ENCODE peak calls at places on chromosomes 12 and 14, in nine cellular contexts. One of them, this sample, is unnamed. For H3K36me3, the result is how much of the 10 kb centered on the place peaks cover.

GRCh38 chr14:81366884-81367283 is 33.2 kb downstream of the STON2 start:
- DNase-seq in left ventricle myocardium inferior: no peak
- DNase-seq in endodermal cell: no peak
- DNase-seq in heart left ventricle: no peak
- DNase-seq in CD4-positive, alpha-beta memory T cell: no peak
- DNase-seq in cardiac muscle cell: no peak
- DNase-seq in fibroblast of lung: no peak
- DNase-seq in PC-3: no peak
- DNase-seq in Caco-2: no peak
- DNase-seq in this sample: no peak

GRCh38 chr14:98598576-98598975 is 673.4 kb downstream of the BCL11B start:
- DNase-seq in heart left ventricle: no peak
- DNase-seq in left ventricle myocardium inferior: no peak
- DNase-seq in fibroblast of lung: no peak
- DNase-seq in Caco-2: no peak
- DNase-seq in cardiac muscle cell: no peak
- DNase-seq in PC-3: no peak
- DNase-seq in CD4-positive, alpha-beta memory T cell: no peak
- DNase-seq in endodermal cell: no peak
- DNase-seq in this sample: no peak

GRCh38 chr14:88326352-88327103 is 3.5 kb upstream of the KCNK10 start:
- DNase-seq in CD4-positive, alpha-beta memory T cell: no peak
- DNase-seq in cardiac muscle cell: peak
- DNase-seq in endodermal cell: peak
- DNase-seq in heart left ventricle: no peak
- DNase-seq in left ventricle myocardium inferior: no peak
- DNase-seq in PC-3: no peak
- DNase-seq in Caco-2: no peak
- DNase-seq in fibroblast of lung: no peak
- DNase-seq in this sample: no peak

GRCh38 chr14:93328546-93328945 is 4.3 kb downstream of the BTBD7 start:
- DNase-seq in Caco-2: no peak
- DNase-seq in fibroblast of lung: no peak
- DNase-seq in heart left ventricle: no peak
- DNase-seq in endodermal cell: no peak
- DNase-seq in cardiac muscle cell: no peak
- DNase-seq in left ventricle myocardium inferior: no peak
- DNase-seq in CD4-positive, alpha-beta memory T cell: no peak
- DNase-seq in PC-3: no peak
- DNase-seq in this sample: no peak

GRCh38 chr14:52023518-52023917 is 34.2 kb downstream of the RTRAF start:
- DNase-seq in fibroblast of lung: peak
- DNase-seq in cardiac muscle cell: no peak
- DNase-seq in heart left ventricle: no peak
- DNase-seq in CD4-positive, alpha-beta memory T cell: no peak
- DNase-seq in PC-3: peak
- DNase-seq in endodermal cell: no peak
- DNase-seq in Caco-2: no peak
- DNase-seq in left ventricle myocardium inferior: no peak
- DNase-seq in this sample: peak

GRCh38 chr14:87869619-87870583 is 123.1 kb downstream of the GALC start:
- DNase-seq in PC-3: peak
- DNase-seq in fibroblast of lung: peak
- DNase-seq in Caco-2: no peak
- DNase-seq in cardiac muscle cell: no peak
- DNase-seq in heart left ventricle: no peak
- DNase-seq in CD4-positive, alpha-beta memory T cell: no peak
- DNase-seq in endodermal cell: peak
- DNase-seq in left ventricle myocardium inferior: no peak
- DNase-seq in this sample: peak

GRCh38 chr14:59377485-59377884 is 87.7 kb downstream of the GPR135 start:
- DNase-seq in fibroblast of lung: peak
- DNase-seq in cardiac muscle cell: no peak
- DNase-seq in endodermal cell: no peak
- DNase-seq in left ventricle myocardium inferior: no peak
- DNase-seq in Caco-2: no peak
- DNase-seq in CD4-positive, alpha-beta memory T cell: no peak
- DNase-seq in heart left ventricle: no peak
- DNase-seq in PC-3: no peak
- DNase-seq in this sample: no peak

GRCh38 chr12:107925125-107925524 is 150.6 kb downstream of the ASCL4 start:
- DNase-seq in PC-3: no peak
- DNase-seq in fibroblast of lung: no peak
- DNase-seq in heart left ventricle: no peak
- DNase-seq in CD4-positive, alpha-beta memory T cell: no peak
- DNase-seq in endodermal cell: no peak
- DNase-seq in Caco-2: no peak
- DNase-seq in left ventricle myocardium inferior: no peak
- DNase-seq in cardiac muscle cell: no peak
- DNase-seq in this sample: no peak

GRCh38 chr12:113899042-113899843 is 66.9 kb downstream of the RBM19 start:
- DNase-seq in left ventricle myocardium inferior: no peak
- DNase-seq in Caco-2: no peak
- DNase-seq in cardiac muscle cell: no peak
- DNase-seq in endodermal cell: peak
- DNase-seq in heart left ventricle: no peak
- DNase-seq in CD4-positive, alpha-beta memory T cell: no peak
- DNase-seq in fibroblast of lung: no peak
- DNase-seq in PC-3: no peak
- DNase-seq in this sample: no peak

GRCh38 chr12:113896841-113897240 is 69.3 kb downstream of the RBM19 start:
- DNase-seq in heart left ventricle: no peak
- DNase-seq in PC-3: no peak
- DNase-seq in fibroblast of lung: no peak
- DNase-seq in CD4-positive, alpha-beta memory T cell: no peak
- DNase-seq in Caco-2: no peak
- DNase-seq in left ventricle myocardium inferior: no peak
- DNase-seq in cardiac muscle cell: no peak
- DNase-seq in endodermal cell: no peak
- DNase-seq in this sample: no peak

GRCh38 chr12:113900711-113901110 is 65.4 kb downstream of the RBM19 start:
- DNase-seq in fibroblast of lung: no peak
- DNase-seq in Caco-2: no peak
- DNase-seq in CD4-positive, alpha-beta memory T cell: no peak
- DNase-seq in PC-3: no peak
- DNase-seq in endodermal cell: no peak
- DNase-seq in heart left ventricle: no peak
- DNase-seq in cardiac muscle cell: no peak
- DNase-seq in left ventricle myocardium inferior: no peak
- DNase-seq in this sample: no peak

GRCh38 chr12:113897406-113897805 is 68.7 kb downstream of the RBM19 start:
- DNase-seq in PC-3: no peak
- DNase-seq in endodermal cell: no peak
- DNase-seq in heart left ventricle: no peak
- DNase-seq in CD4-positive, alpha-beta memory T cell: no peak
- DNase-seq in cardiac muscle cell: no peak
- DNase-seq in fibroblast of lung: no peak
- DNase-seq in left ventricle myocardium inferior: no peak
- DNase-seq in Caco-2: no peak
- DNase-seq in this sample: no peak

DNA sequence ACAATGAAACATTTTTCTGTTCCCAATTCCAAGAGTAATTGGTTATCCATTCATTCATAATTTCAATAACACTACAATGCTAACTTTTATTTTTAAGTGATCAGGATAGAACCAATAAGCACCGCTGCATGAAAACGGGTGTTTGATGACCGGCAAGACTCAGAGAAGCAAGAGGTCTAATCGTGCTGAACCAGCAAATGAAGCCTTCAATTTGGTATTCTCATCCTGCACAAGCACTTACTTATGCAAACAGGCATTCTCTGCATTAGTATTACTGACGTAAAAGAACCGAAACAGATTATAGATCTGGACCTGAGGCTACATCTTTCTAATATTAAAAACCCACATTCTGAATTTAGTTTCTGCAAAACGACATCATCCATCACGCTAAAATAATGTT is 67.7 kb downstream of the RBM19 start:
- DNase-seq in fibroblast of lung: no peak
- DNase-seq in heart left ventricle: no peak
- DNase-seq in PC-3: no peak
- DNase-seq in endodermal cell: no peak
- DNase-seq in Caco-2: no peak
- DNase-seq in cardiac muscle cell: no peak
- DNase-seq in CD4-positive, alpha-beta memory T cell: no peak
- DNase-seq in left ventricle myocardium inferior: no peak
- DNase-seq in this sample: no peak
- H3K36me3 ChIP-seq in fibroblast of lung: under half
- H3K36me3 ChIP-seq in heart left ventricle: under half
- H3K36me3 ChIP-seq in PC-3: under half
- H3K36me3 ChIP-seq in endodermal cell: under half
- H3K36me3 ChIP-seq in Caco-2: under half
- H3K36me3 ChIP-seq in cardiac muscle cell: under half
- H3K36me3 ChIP-seq in CD4-positive, alpha-beta memory T cell: under half
- H3K36me3 ChIP-seq in left ventricle myocardium inferior: under half
- H3K36me3 ChIP-seq in this sample: under half

GRCh38 chr12:5068623-5069022 is 24.9 kb downstream of the KCNA5 start:
- DNase-seq in cardiac muscle cell: no peak
- DNase-seq in PC-3: no peak
- DNase-seq in fibroblast of lung: no peak
- DNase-seq in CD4-positive, alpha-beta memory T cell: no peak
- DNase-seq in endodermal cell: no peak
- DNase-seq in left ventricle myocardium inferior: no peak
- DNase-seq in heart left ventricle: no peak
- DNase-seq in Caco-2: no peak
- DNase-seq in this sample: no peak
- H3K36me3 ChIP-seq in cardiac muscle cell: under half
- H3K36me3 ChIP-seq in PC-3: under half
- H3K36me3 ChIP-seq in fibroblast of lung: under half
- H3K36me3 ChIP-seq in CD4-positive, alpha-beta memory T cell: under half
- H3K36me3 ChIP-seq in endodermal cell: under half
- H3K36me3 ChIP-seq in left ventricle myocardium inferior: under half
- H3K36me3 ChIP-seq in heart left ventricle: under half
- H3K36me3 ChIP-seq in Caco-2: under half
- H3K36me3 ChIP-seq in this sample: under half

GRCh38 chr14:103712633-103713247 is 2.5 kb downstream of the XRCC3 start:
- DNase-seq in fibroblast of lung: no peak
- DNase-seq in PC-3: no peak
- DNase-seq in CD4-positive, alpha-beta memory T cell: no peak
- DNase-seq in heart left ventricle: no peak
- DNase-seq in Caco-2: no peak
- DNase-seq in left ventricle myocardium inferior: peak
- DNase-seq in cardiac muscle cell: no peak
- DNase-seq in endodermal cell: no peak
- DNase-seq in this sample: no peak

GRCh38 chr14:103713304-103714062 is 1.8 kb downstream of the XRCC3 start:
- DNase-seq in left ventricle myocardium inferior: no peak
- DNase-seq in fibroblast of lung: no peak
- DNase-seq in CD4-positive, alpha-beta memory T cell: no peak
- DNase-seq in Caco-2: no peak
- DNase-seq in heart left ventricle: no peak
- DNase-seq in endodermal cell: no peak
- DNase-seq in PC-3: no peak
- DNase-seq in cardiac muscle cell: no peak
- DNase-seq in this sample: peak

GRCh38 chr14:103710771-103711392 is 4.4 kb downstream of the XRCC3 start:
- DNase-seq in PC-3: peak
- DNase-seq in endodermal cell: no peak
- DNase-seq in fibroblast of lung: no peak
- DNase-seq in CD4-positive, alpha-beta memory T cell: no peak
- DNase-seq in Caco-2: no peak
- DNase-seq in left ventricle myocardium inferior: no peak
- DNase-seq in heart left ventricle: no peak
- DNase-seq in cardiac muscle cell: no peak
- DNase-seq in this sample: no peak

GRCh38 chr14:103709814-103710213 is 5.4 kb downstream of the XRCC3 start:
- DNase-seq in fibroblast of lung: no peak
- DNase-seq in left ventricle myocardium inferior: no peak
- DNase-seq in Caco-2: no peak
- DNase-seq in PC-3: no peak
- DNase-seq in CD4-positive, alpha-beta memory T cell: no peak
- DNase-seq in cardiac muscle cell: no peak
- DNase-seq in endodermal cell: no peak
- DNase-seq in heart left ventricle: no peak
- DNase-seq in this sample: no peak

DNA sequence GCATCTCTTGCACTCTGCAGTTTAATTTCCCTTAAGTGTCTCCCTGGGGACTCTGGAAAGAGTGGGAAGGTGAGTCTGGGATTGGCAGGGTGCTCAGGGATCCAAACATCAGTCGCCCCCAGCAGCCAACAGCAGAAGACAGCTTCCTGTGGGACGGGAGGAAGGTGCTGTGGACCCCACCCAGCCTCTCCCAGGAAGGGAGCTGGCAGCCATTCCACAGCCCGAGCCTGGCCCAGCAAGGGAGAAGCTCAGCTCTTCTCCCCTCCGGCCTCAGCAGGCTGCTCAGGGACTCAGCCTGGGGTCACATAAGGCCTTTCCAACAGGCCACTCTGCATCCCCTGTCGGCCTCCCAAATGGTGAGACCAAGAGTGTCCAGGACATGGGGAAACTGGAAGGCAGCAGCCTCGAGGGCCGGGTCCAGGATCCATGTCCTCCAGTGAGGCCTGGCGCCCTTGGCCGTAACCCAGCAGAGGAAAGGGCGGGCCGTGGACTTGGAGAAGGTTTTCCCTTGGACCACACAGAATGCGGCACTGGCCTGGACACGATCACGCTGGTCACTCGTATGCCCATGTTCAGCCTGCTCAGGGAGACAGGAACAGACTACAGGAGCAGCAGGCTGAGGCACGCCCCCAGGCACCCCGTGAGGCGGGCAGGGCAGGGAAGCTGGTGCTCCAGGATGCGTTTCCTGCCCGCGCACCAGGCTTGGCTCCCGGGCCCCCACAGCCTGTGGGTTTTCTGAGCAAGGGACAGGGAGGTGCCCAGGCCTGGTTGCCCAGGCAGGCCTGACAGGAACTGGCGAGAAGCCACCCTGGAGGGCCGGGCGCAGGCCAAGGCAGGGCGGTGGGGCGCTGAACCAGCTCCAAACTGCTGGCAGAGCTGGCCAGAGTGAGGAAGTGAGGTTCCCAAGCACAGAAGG is 3.5 kb downstream of the XRCC3 start:
- DNase-seq in Caco-2: no peak
- DNase-seq in fibroblast of lung: no peak
- DNase-seq in endodermal cell: no peak
- DNase-seq in PC-3: peak
- DNase-seq in cardiac muscle cell: no peak
- DNase-seq in left ventricle myocardium inferior: peak
- DNase-seq in heart left ventricle: peak
- DNase-seq in CD4-positive, alpha-beta memory T cell: no peak
- DNase-seq in this sample: peak
- H3K36me3 ChIP-seq in Caco-2: under half
- H3K36me3 ChIP-seq in fibroblast of lung: under half
- H3K36me3 ChIP-seq in endodermal cell: under half
- H3K36me3 ChIP-seq in PC-3: under half
- H3K36me3 ChIP-seq in cardiac muscle cell: under half
- H3K36me3 ChIP-seq in left ventricle myocardium inferior: under half
- H3K36me3 ChIP-seq in heart left ventricle: under half
- H3K36me3 ChIP-seq in CD4-positive, alpha-beta memory T cell: under half
- H3K36me3 ChIP-seq in this sample: under half

GRCh38 chr14:75806247-75806876 is 145.3 kb downstream of the TTLL5 start:
- DNase-seq in heart left ventricle: peak
- DNase-seq in PC-3: no peak
- DNase-seq in left ventricle myocardium inferior: no peak
- DNase-seq in cardiac muscle cell: no peak
- DNase-seq in fibroblast of lung: no peak
- DNase-seq in endodermal cell: no peak
- DNase-seq in CD4-positive, alpha-beta memory T cell: no peak
- DNase-seq in Caco-2: no peak
- DNase-seq in this sample: no peak

GRCh38 chr14:75804570-75805275 is 143.7 kb downstream of the TTLL5 start:
- DNase-seq in Caco-2: no peak
- DNase-seq in left ventricle myocardium inferior: no peak
- DNase-seq in CD4-positive, alpha-beta memory T cell: no peak
- DNase-seq in heart left ventricle: no peak
- DNase-seq in cardiac muscle cell: no peak
- DNase-seq in endodermal cell: no peak
- DNase-seq in PC-3: no peak
- DNase-seq in fibroblast of lung: no peak
- DNase-seq in this sample: no peak

GRCh38 chr14:75803768-75804167 is 142.7 kb downstream of the TTLL5 start:
- DNase-seq in cardiac muscle cell: peak
- DNase-seq in CD4-positive, alpha-beta memory T cell: no peak
- DNase-seq in heart left ventricle: no peak
- DNase-seq in Caco-2: no peak
- DNase-seq in left ventricle myocardium inferior: no peak
- DNase-seq in endodermal cell: no peak
- DNase-seq in PC-3: no peak
- DNase-seq in fibroblast of lung: no peak
- DNase-seq in this sample: no peak

GRCh38 chr14:75800792-75801191 is 139.7 kb downstream of the TTLL5 start:
- DNase-seq in heart left ventricle: no peak
- DNase-seq in endodermal cell: peak
- DNase-seq in cardiac muscle cell: no peak
- DNase-seq in CD4-positive, alpha-beta memory T cell: no peak
- DNase-seq in fibroblast of lung: no peak
- DNase-seq in PC-3: peak
- DNase-seq in Caco-2: peak
- DNase-seq in left ventricle myocardium inferior: no peak
- DNase-seq in this sample: no peak

GRCh38 chr14:75805646-75806045 is 144.6 kb downstream of the TTLL5 start:
- DNase-seq in PC-3: no peak
- DNase-seq in CD4-positive, alpha-beta memory T cell: no peak
- DNase-seq in fibroblast of lung: no peak
- DNase-seq in heart left ventricle: no peak
- DNase-seq in cardiac muscle cell: no peak
- DNase-seq in left ventricle myocardium inferior: no peak
- DNase-seq in endodermal cell: no peak
- DNase-seq in Caco-2: no peak
- DNase-seq in this sample: no peak
- H3K36me3 ChIP-seq in PC-3: under half
- H3K36me3 ChIP-seq in CD4-positive, alpha-beta memory T cell: under half
- H3K36me3 ChIP-seq in fibroblast of lung: under half
- H3K36me3 ChIP-seq in heart left ventricle: under half
- H3K36me3 ChIP-seq in cardiac muscle cell: under half
- H3K36me3 ChIP-seq in left ventricle myocardium inferior: under half
- H3K36me3 ChIP-seq in endodermal cell: under half
- H3K36me3 ChIP-seq in Caco-2: under half
- H3K36me3 ChIP-seq in this sample: under half